ENCODE peak calls at places on chromosomes 2 and 18, in ten cellular contexts. One of them, this sample, is unnamed.

GRCh38 chr2:155714983-155715382 is 617.5 kb downstream of the NR4A2 start:
- DNase-seq in aorta: no peak
- DNase-seq in adrenal gland: no peak
- DNase-seq in psoas muscle: no peak
- DNase-seq in endothelial cell of umbilical vein: no peak
- DNase-seq in stimulated activated CD8-positive, alpha-beta memory T cell treated with anti-CD3 and anti-CD28 coated beads, Interleukin-2, amount 100 ng/mL, for 1 hour: no peak
- DNase-seq in kidney glomerular epithelial cell: no peak
- DNase-seq in SJSA1: no peak
- DNase-seq in NCI-H748 treated with DMSO at 0.1 percent for 48 hours: no peak
- DNase-seq in BJ: no peak
- DNase-seq in this sample: no peak

GRCh38 chr2:70902067-70902442 is 33.6 kb upstream of the ATP6V1B1 start:
- DNase-seq in stimulated activated CD8-positive, alpha-beta memory T cell treated with anti-CD3 and anti-CD28 coated beads, Interleukin-2, amount 100 ng/mL, for 1 hour: no peak
- DNase-seq in adrenal gland: no peak
- DNase-seq in psoas muscle: no peak
- DNase-seq in endothelial cell of umbilical vein: no peak
- DNase-seq in aorta: no peak
- DNase-seq in SJSA1: no peak
- DNase-seq in kidney glomerular epithelial cell: no peak
- DNase-seq in NCI-H748 treated with DMSO at 0.1 percent for 48 hours: no peak
- DNase-seq in BJ: no peak
- DNase-seq in this sample: no peak

GRCh38 chr2:239465017-239466001 is 64.5 kb upstream of the HDAC4 start:
- DNase-seq in aorta: peak
- DNase-seq in adrenal gland: peak
- DNase-seq in BJ: no peak
- DNase-seq in kidney glomerular epithelial cell: peak
- DNase-seq in endothelial cell of umbilical vein: no peak
- DNase-seq in SJSA1: peak
- DNase-seq in psoas muscle: peak
- DNase-seq in stimulated activated CD8-positive, alpha-beta memory T cell treated with anti-CD3 and anti-CD28 coated beads, Interleukin-2, amount 100 ng/mL, for 1 hour: no peak
- DNase-seq in NCI-H748 treated with DMSO at 0.1 percent for 48 hours: no peak
- DNase-seq in this sample: no peak

GRCh38 chr2:66578067-66578852 is 143.3 kb downstream of the MEIS1 start:
- DNase-seq in BJ: no peak
- DNase-seq in aorta: peak
- DNase-seq in psoas muscle: peak
- DNase-seq in endothelial cell of umbilical vein: no peak
- DNase-seq in stimulated activated CD8-positive, alpha-beta memory T cell treated with anti-CD3 and anti-CD28 coated beads, Interleukin-2, amount 100 ng/mL, for 1 hour: no peak
- DNase-seq in SJSA1: no peak
- DNase-seq in adrenal gland: peak
- DNase-seq in NCI-H748 treated with DMSO at 0.1 percent for 48 hours: peak
- DNase-seq in kidney glomerular epithelial cell: no peak
- DNase-seq in this sample: no peak

GRCh38 chr2:30615926-30616325 is 168.9 kb downstream of the LCLAT1 start:
- DNase-seq in aorta: no peak
- DNase-seq in endothelial cell of umbilical vein: no peak
- DNase-seq in NCI-H748 treated with DMSO at 0.1 percent for 48 hours: no peak
- DNase-seq in stimulated activated CD8-positive, alpha-beta memory T cell treated with anti-CD3 and anti-CD28 coated beads, Interleukin-2, amount 100 ng/mL, for 1 hour: no peak
- DNase-seq in kidney glomerular epithelial cell: no peak
- DNase-seq in BJ: no peak
- DNase-seq in SJSA1: no peak
- DNase-seq in psoas muscle: no peak
- DNase-seq in adrenal gland: no peak
- DNase-seq in this sample: no peak

GRCh38 chr2:169026056-169026455 is 5.1 kb downstream of the ABCB11 start:
- DNase-seq in adrenal gland: no peak
- DNase-seq in NCI-H748 treated with DMSO at 0.1 percent for 48 hours: no peak
- DNase-seq in endothelial cell of umbilical vein: no peak
- DNase-seq in SJSA1: no peak
- DNase-seq in psoas muscle: no peak
- DNase-seq in stimulated activated CD8-positive, alpha-beta memory T cell treated with anti-CD3 and anti-CD28 coated beads, Interleukin-2, amount 100 ng/mL, for 1 hour: no peak
- DNase-seq in BJ: no peak
- DNase-seq in kidney glomerular epithelial cell: no peak
- DNase-seq in aorta: no peak
- DNase-seq in this sample: no peak

GRCh38 chr18:9049495-9049809 is 53.0 kb upstream of the NDUFV2 start:
- DNase-seq in SJSA1: no peak
- DNase-seq in adrenal gland: no peak
- DNase-seq in NCI-H748 treated with DMSO at 0.1 percent for 48 hours: no peak
- DNase-seq in BJ: no peak
- DNase-seq in aorta: no peak
- DNase-seq in kidney glomerular epithelial cell: no peak
- DNase-seq in psoas muscle: no peak
- DNase-seq in endothelial cell of umbilical vein: no peak
- DNase-seq in stimulated activated CD8-positive, alpha-beta memory T cell treated with anti-CD3 and anti-CD28 coated beads, Interleukin-2, amount 100 ng/mL, for 1 hour: no peak
- DNase-seq in this sample: no peak

GRCh38 chr2:236604971-236605734 is 35.5 kb downstream of the ACKR3 start:
- DNase-seq in NCI-H748 treated with DMSO at 0.1 percent for 48 hours: no peak
- DNase-seq in SJSA1: no peak
- DNase-seq in BJ: no peak
- DNase-seq in adrenal gland: no peak
- DNase-seq in endothelial cell of umbilical vein: no peak
- DNase-seq in psoas muscle: no peak
- DNase-seq in aorta: no peak
- DNase-seq in stimulated activated CD8-positive, alpha-beta memory T cell treated with anti-CD3 and anti-CD28 coated beads, Interleukin-2, amount 100 ng/mL, for 1 hour: no peak
- DNase-seq in kidney glomerular epithelial cell: no peak
- DNase-seq in this sample: no peak

GRCh38 chr2:105681927-105682326 is 62.8 kb upstream of the NCK2 start:
- DNase-seq in BJ: no peak
- DNase-seq in kidney glomerular epithelial cell: no peak
- DNase-seq in stimulated activated CD8-positive, alpha-beta memory T cell treated with anti-CD3 and anti-CD28 coated beads, Interleukin-2, amount 100 ng/mL, for 1 hour: no peak
- DNase-seq in psoas muscle: no peak
- DNase-seq in endothelial cell of umbilical vein: no peak
- DNase-seq in NCI-H748 treated with DMSO at 0.1 percent for 48 hours: no peak
- DNase-seq in SJSA1: no peak
- DNase-seq in adrenal gland: no peak
- DNase-seq in aorta: no peak
- DNase-seq in this sample: no peak